ENCODE peak calls at places on chromosomes 1 and 21, in seven cellular contexts. O, F, U, L, J, P and D are unnamed samples. For H3K4me1, the result is how much of the 10 kb centered on the place peaks cover.

GRCh38 chr1:48530727-48531351 is 58.8 kb upstream of the SPATA6 start:
- DNase-seq in O (peak), L (no peak), P (peak), F (peak), U (peak), J (peak), D (peak)

GRCh38 chr1:3610165-3610822 is 1.0 kb downstream of the MEGF6 start:
- DNase-seq in L (no peak), J (no peak), O (no peak), P (no peak), F (peak), U (no peak), D (no peak)

GRCh38 chr1:228063251-228064191 is 19.0 kb upstream of the ARF1 start:
- DNase-seq in J (no peak), O (no peak), F (no peak), L (no peak), U (no peak), P (no peak), D (no peak)

GRCh38 chr1:63641615-63642014 is 48.4 kb downstream of the PGM1 start:
- DNase-seq in F (no peak), L (no peak), J (no peak), U (no peak), O (no peak), P (no peak), D (no peak)

GRCh38 chr1:66207484-66207883 is 326.5 kb upstream of the SGIP1 start:
- DNase-seq in O (no peak), P (no peak), J (no peak), U (no peak), L (no peak), F (no peak), D (no peak)

GRCh38 chr1:185396126-185396525 is 79.1 kb upstream of the IVNS1ABP start:
- DNase-seq in L (no peak), U (no peak), O (no peak), F (no peak), P (no peak), J (no peak), D (no peak)

GRCh38 chr1:106907795-106908194 is 148.7 kb upstream of the PRMT6 start:
- DNase-seq in J (no peak), U (no peak), F (no peak), P (no peak), O (no peak), L (peak), D (no peak)

GRCh38 chr1:34268311-34269042 is 91.8 kb downstream of the C1orf94 start:
- DNase-seq in F (no peak), J (no peak), U (no peak), P (no peak), O (no peak), L (no peak), D (no peak)

GRCh38 chr1:167488786-167489185 is 29.5 kb downstream of the CD247 start:
- DNase-seq in L (no peak), F (no peak), U (no peak), J (no peak), O (no peak), P (no peak), D (no peak)

GRCh38 chr21:35779690-35780570 is 280.4 kb downstream of the SETD4 start:
- DNase-seq in O (no peak), J (no peak), U (no peak), F (no peak), L (no peak), P (no peak), D (no peak)

GRCh38 chr1:160640359-160641123 is 6.3 kb downstream of the SLAMF1 start:
- DNase-seq in J (no peak), L (no peak), U (no peak), F (no peak), P (no peak), O (no peak), D (no peak)

GRCh38 chr1:12587981-12588620 is 29.9 kb downstream of the DHRS3 start:
- DNase-seq in F (no peak), L (no peak), P (peak), U (no peak), J (no peak), O (no peak), D (no peak)

GRCh38 chr1:154745286-154745731 is 124.8 kb downstream of the KCNN3 start:
- DNase-seq in O (no peak), U (no peak), F (no peak), L (peak), J (no peak), P (no peak), D (no peak)

DNA sequence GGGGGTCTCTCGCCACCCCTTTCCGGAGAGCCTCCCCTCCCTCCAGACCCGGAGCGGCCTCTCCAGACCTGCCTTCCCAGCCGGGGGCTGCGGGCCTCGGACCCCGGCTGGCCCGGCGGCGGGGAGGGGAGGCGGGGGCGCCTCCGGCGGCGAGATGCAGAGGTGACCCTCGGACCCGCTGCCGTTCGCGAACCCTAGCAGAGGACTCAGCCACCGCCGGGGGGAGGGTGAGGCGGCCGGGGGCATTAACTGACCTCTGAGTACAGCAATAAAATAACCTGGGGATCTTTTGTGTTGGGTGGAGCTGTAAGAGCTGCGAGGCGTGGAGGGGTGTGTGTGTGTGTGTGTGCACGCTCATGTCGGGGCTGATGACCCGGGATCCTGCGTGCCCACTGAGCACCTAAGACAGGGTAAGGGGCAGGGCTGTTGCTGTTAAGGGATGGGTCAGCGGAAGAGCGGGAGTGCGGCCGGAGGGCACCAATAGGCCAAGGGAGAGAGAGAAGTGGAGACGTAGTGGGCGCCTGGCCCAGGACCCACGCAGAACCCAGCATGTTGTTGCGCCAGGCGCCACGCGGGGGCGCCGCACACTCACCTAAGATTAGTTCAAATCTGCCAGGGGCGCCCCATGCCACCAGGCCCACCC is 6.3 kb downstream of the HAPLN2 start:
- DNase-seq in P (no peak), F (peak), J (no peak), L (no peak), O (peak), U (no peak), D (no peak)
- TF ChIP-seq SIN3A in P (no peak), F (no peak), J (no peak), L (no peak), O (no peak), U (no peak), D (no peak)

DNA sequence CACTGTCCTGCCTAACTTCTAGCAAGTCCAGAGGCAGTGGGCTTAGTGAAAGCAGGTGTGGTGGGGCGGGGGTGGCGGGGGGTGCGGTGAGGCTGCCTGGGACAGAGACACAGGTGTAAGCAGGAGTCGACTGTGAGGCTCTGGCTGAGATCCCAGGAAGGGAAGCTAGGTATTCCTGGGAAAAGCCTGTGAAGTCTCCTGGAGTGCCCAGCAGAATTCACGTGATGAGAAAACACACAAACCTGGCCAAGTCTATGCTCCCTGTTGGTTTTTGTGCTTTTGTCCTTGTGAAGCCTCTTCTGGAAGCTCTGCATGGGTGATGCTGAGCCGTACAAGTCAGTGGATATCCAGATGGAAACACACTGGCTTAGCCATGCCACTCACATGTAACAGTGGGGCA is 5.3 kb downstream of the GALNT2 start:
- DNase-seq in U (no peak), F (no peak), P (no peak), L (no peak), J (no peak), O (no peak), D (no peak)
- H3K4me1 ChIP-seq in U (under half), F (under half), P (under half), L (under half), J (under half), O (under half), D (under half)

GRCh38 chr21:29256125-29256895 is 42.4 kb upstream of the BACH1 start:
- DNase-seq in L (no peak), O (no peak), F (no peak), J (no peak), P (no peak), U (no peak), D (no peak)

GRCh38 chr21:29261555-29262540 is 36.9 kb upstream of the BACH1 start:
- DNase-seq in J (no peak), U (no peak), F (no peak), O (no peak), L (no peak), P (no peak), D (no peak)

GRCh38 chr21:29257701-29258100 is 41.0 kb upstream of the BACH1 start:
- DNase-seq in J (no peak), L (no peak), F (no peak), P (peak), O (no peak), U (no peak), D (no peak)

GRCh38 chr21:29258626-29259335 is 39.9 kb upstream of the BACH1 start:
- DNase-seq in U (no peak), L (no peak), F (no peak), J (no peak), O (no peak), P (peak), D (no peak)

DNA sequence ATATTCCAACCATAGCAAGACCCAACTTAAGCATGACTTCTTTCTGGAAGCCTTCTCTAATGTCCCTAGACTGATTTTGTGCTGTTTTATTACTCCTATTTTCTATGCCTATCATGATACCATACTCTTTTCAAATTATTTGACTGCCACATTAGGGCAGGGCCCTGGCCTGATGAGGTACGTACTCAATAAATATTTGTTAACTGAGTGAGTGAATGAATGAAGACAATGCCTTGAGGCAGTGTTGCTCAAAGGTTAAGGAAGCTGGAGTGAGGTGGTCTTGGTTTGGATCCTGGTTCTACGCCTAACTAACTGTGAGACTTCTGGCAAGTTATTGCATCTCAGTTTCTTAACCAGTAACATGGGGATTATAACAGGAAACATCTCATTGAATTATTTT is 38.3 kb upstream of the BACH1 start:
- DNase-seq in J (no peak), F (no peak), U (no peak), P (no peak), L (no peak), O (no peak), D (no peak)
- TF ChIP-seq SIN3A in J (no peak), F (no peak), U (no peak), P (no peak), L (no peak), O (no peak), D (no peak)

DNA sequence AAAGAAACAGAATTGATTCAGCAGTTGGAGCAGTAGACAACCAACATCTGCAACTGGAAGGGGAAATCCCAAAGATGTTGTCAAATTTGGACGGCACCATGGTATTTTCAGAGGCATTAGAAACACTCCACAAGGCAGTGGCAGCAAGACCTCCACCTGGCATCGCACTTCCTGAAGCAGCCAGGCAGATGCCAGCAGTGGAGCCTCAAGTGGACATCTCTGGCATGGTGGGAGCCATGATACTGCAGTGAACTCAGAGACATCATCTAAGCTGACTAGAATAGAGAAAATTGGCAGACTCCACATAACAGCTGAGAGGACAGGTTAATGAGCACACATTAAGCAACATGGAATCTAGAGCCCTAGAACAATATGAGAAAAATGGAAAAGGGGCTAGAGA is 33.9 kb upstream of the RGS8 start:
- DNase-seq in O (no peak), J (no peak), L (no peak), U (no peak), F (no peak), P (no peak), D (no peak)
- H3K4me1 ChIP-seq in O (under half), J (under half), L (under half), U (under half), F (under half), P (under half), D (under half)

DNA sequence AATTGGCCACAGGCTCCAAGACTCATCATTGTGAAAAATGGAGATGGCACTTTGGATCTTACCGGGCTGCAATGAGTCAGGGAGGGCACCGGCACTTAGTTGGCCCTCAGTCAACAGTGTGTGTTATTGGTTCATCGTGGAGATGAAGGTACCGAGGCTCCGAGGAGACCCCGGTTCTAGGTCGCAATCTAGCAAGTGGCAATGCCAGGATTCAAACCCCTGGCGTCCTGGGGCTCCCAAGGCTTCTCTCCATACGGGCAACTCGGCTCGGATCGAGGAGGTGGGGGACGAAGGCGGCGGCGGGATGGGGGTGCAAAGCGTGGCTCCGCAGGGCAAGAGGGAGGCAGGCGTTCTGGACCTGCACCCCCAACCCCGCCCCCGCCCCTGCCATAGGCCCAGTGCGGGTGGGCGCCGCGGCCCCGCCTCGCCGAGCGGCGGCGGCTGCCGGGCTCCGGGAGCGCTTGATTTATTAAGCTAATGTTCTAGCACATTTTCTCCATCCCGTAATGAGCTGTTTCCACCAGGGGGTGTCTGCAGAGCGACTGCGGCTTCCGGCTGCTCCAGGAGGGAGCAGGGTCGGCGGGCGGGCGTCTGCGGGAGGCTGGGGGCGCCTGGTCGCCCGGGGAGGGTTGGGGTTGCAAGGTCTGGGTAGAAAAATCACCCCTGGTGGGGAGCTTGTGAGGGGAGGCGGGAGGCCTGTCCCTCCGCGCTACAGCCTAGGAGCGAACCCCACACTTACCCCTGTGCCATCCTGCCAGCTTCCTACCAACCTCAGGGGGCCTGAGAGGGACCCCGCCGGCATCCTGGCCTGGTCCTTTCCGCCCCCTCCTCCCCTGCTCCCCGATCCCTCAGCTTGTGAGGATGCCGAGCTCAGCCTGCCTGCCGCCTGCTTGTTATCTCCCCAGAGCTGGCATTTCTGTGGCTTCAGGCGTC is 48.7 kb upstream of the ACOT11 start:
- DNase-seq in L (no peak), J (no peak), P (no peak), U (no peak), F (peak), O (peak), D (no peak)
- TF ChIP-seq SIN3A in L (no peak), J (no peak), P (no peak), U (no peak), F (no peak), O (no peak), D (no peak)

DNA sequence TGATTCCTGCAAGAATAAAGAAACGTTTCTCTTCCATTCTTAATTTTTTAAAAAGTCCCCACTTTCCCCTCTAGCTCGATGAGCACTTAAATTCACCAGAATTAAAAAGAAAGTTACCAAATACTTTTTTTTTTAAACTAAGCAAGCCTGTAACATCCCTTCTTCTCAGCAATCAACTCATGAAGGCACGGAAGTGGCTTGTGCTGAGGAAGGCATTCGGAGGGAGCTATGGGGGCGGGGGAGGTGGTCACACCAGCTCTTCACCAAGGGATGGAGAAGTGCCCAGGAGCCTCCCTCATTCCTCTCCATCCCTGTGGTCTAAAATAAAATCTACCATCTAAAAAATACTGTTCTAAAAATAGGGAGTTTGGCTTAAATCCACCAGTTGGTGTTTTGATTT is 61.3 kb downstream of the GADD45A start:
- DNase-seq in P (no peak), U (no peak), O (no peak), J (no peak), F (no peak), L (no peak), D (no peak)
- H3K4me1 ChIP-seq in P (half or more), U (under half), O (under half), J (under half), F (under half), L (under half), D (under half)

DNA sequence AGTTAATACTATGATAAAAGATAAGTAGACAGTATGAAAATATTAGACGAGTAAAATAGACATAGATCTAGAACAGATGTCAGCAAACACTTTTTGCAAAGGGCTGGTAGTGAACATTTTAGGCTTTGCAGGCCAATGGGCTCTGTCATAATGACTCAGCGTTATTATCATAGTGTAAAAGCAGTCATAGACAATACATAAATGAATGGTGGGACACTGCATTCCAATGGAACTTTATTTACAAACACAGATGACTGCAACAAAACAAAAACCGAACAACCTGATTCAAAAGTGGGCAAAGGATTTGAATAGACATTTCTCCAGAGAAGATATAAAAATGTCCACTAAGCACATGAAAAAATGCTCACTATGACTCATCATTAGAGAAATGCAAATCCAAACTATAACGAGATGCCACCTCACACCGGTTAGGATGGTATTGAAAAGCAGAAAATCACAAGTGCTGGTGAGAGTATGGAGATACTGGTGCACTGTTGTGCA is 7.3 kb downstream of the GSTM5 start:
- DNase-seq in P (no peak), F (no peak), L (peak), U (no peak), O (peak), J (no peak), D (no peak)
- TF ChIP-seq SIN3A in P (no peak), F (no peak), L (no peak), U (no peak), O (no peak), J (no peak), D (no peak)

DNA sequence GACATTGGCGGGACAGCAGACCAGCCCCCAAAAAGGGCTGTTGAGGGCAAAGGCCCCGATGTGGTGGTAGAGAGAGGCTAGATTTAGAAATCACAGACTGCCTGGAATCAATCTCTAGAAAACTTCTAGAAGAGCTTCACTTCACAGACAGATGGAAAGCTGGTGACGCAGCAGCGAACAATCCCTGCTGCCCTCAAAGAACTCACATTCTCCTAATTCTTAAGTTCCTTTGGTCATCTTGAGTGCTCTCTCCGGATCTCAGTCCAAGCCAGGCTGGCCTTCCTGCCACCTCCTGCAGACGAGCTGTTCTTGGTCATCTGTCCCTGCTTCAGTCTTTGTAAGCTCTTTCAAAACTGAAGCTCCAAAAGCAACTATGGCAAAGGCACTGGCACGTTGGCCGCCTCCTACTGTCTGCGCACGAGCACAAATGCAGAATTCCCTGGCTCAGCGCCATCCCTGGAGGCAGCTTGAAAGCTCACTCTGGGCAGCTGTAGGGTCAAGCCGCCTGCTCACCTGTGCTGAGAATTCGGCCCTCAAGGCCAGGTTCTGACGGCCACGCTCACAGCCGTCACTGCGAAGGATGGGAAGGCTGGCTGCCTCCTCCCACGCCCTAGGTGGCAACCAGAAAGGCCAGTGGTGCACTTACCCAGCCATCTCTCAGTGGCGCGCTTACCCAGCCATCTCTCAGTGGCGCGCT is 110.6 kb downstream of the NPHP4 start:
- DNase-seq in F (no peak), O (no peak), P (no peak), L (no peak), U (no peak), J (no peak), D (no peak)
- H3K4me1 ChIP-seq in F (under half), O (under half), P (under half), L (under half), U (under half), J (under half), D (under half)